ENCODE peak calls at places on chromosomes 2 and 18, in seven cellular contexts. One of them, this sample, is unnamed.

GRCh38 chr2:28564346-28564745 is 68.5 kb downstream of the PLB1 start:
- DNase-seq in stimulated activated CD8-positive, alpha-beta memory T cell treated with anti-CD3 and anti-CD28 coated beads, Interleukin-15, amount 100 ng/mL, for 24 hours: no peak
- DNase-seq in T-helper 9 cell: no peak
- DNase-seq in vagina: no peak
- DNase-seq in colonic mucosa: no peak
- DNase-seq in AG09309: no peak
- DNase-seq in amniotic stem cell: no peak
- DNase-seq in this sample: no peak

GRCh38 chr2:195830968-195831810 is 174.2 kb downstream of the SLC39A10 start:
- DNase-seq in T-helper 9 cell: no peak
- DNase-seq in stimulated activated CD8-positive, alpha-beta memory T cell treated with anti-CD3 and anti-CD28 coated beads, Interleukin-15, amount 100 ng/mL, for 24 hours: no peak
- DNase-seq in AG09309: no peak
- DNase-seq in colonic mucosa: no peak
- DNase-seq in vagina: no peak
- DNase-seq in amniotic stem cell: no peak
- DNase-seq in this sample: no peak

GRCh38 chr2:102313950-102314349 is 2.6 kb downstream of the IL1RL1 start:
- DNase-seq in T-helper 9 cell: no peak
- DNase-seq in vagina: no peak
- DNase-seq in stimulated activated CD8-positive, alpha-beta memory T cell treated with anti-CD3 and anti-CD28 coated beads, Interleukin-15, amount 100 ng/mL, for 24 hours: no peak
- DNase-seq in amniotic stem cell: no peak
- DNase-seq in AG09309: no peak
- DNase-seq in colonic mucosa: no peak
- DNase-seq in this sample: no peak

GRCh38 chr2:234764378-234764777 is 187.4 kb upstream of the SH3BP4 start:
- DNase-seq in T-helper 9 cell: no peak
- DNase-seq in stimulated activated CD8-positive, alpha-beta memory T cell treated with anti-CD3 and anti-CD28 coated beads, Interleukin-15, amount 100 ng/mL, for 24 hours: no peak
- DNase-seq in amniotic stem cell: no peak
- DNase-seq in vagina: no peak
- DNase-seq in AG09309: no peak
- DNase-seq in colonic mucosa: no peak
- DNase-seq in this sample: no peak

GRCh38 chr2:220641137-220641536 is 931.0 kb downstream of the EPHA4 start:
- DNase-seq in T-helper 9 cell: no peak
- DNase-seq in AG09309: no peak
- DNase-seq in stimulated activated CD8-positive, alpha-beta memory T cell treated with anti-CD3 and anti-CD28 coated beads, Interleukin-15, amount 100 ng/mL, for 24 hours: no peak
- DNase-seq in colonic mucosa: no peak
- DNase-seq in vagina: no peak
- DNase-seq in amniotic stem cell: no peak
- DNase-seq in this sample: no peak

GRCh38 chr2:241271641-241272297 is 43.7 kb downstream of the HDLBP start:
- DNase-seq in colonic mucosa: peak; percentile 90
- DNase-seq in AG09309: peak; percentile 46
- DNase-seq in amniotic stem cell: peak; percentile 78
- DNase-seq in T-helper 9 cell: peak; percentile 39
- DNase-seq in vagina: peak; percentile 92
- DNase-seq in stimulated activated CD8-positive, alpha-beta memory T cell treated with anti-CD3 and anti-CD28 coated beads, Interleukin-15, amount 100 ng/mL, for 24 hours: peak; percentile 22
- DNase-seq in this sample: peak; percentile 58

GRCh38 chr2:241818229-241818942 is 9.4 kb downstream of the NEU4 start:
- DNase-seq in T-helper 9 cell: no peak
- DNase-seq in amniotic stem cell: no peak
- DNase-seq in AG09309: no peak
- DNase-seq in colonic mucosa: no peak
- DNase-seq in stimulated activated CD8-positive, alpha-beta memory T cell treated with anti-CD3 and anti-CD28 coated beads, Interleukin-15, amount 100 ng/mL, for 24 hours: no peak
- DNase-seq in vagina: no peak
- DNase-seq in this sample: no peak

GRCh38 chr2:127635380-127636237 is 10.3 kb upstream of the GPR17 start:
- DNase-seq in vagina: no peak
- DNase-seq in T-helper 9 cell: no peak
- DNase-seq in amniotic stem cell: no peak
- DNase-seq in colonic mucosa: no peak
- DNase-seq in stimulated activated CD8-positive, alpha-beta memory T cell treated with anti-CD3 and anti-CD28 coated beads, Interleukin-15, amount 100 ng/mL, for 24 hours: no peak
- DNase-seq in AG09309: no peak
- DNase-seq in this sample: no peak

GRCh38 chr18:37019157-37019571 is 190.2 kb downstream of the KIAA1328 start:
- DNase-seq in colonic mucosa: no peak
- DNase-seq in amniotic stem cell: no peak
- DNase-seq in T-helper 9 cell: no peak
- DNase-seq in AG09309: no peak
- DNase-seq in vagina: no peak
- DNase-seq in stimulated activated CD8-positive, alpha-beta memory T cell treated with anti-CD3 and anti-CD28 coated beads, Interleukin-15, amount 100 ng/mL, for 24 hours: no peak
- DNase-seq in this sample: peak; percentile 3

GRCh38 chr18:58501497-58501896 is 127.4 kb downstream of the ALPK2 start:
- DNase-seq in stimulated activated CD8-positive, alpha-beta memory T cell treated with anti-CD3 and anti-CD28 coated beads, Interleukin-15, amount 100 ng/mL, for 24 hours: no peak
- DNase-seq in vagina: no peak
- DNase-seq in colonic mucosa: no peak
- DNase-seq in amniotic stem cell: no peak
- DNase-seq in T-helper 9 cell: no peak
- DNase-seq in AG09309: no peak
- DNase-seq in this sample: no peak

GRCh38 chr18:50429207-50429948 is 54.5 kb downstream of the SKA1 start:
- DNase-seq in stimulated activated CD8-positive, alpha-beta memory T cell treated with anti-CD3 and anti-CD28 coated beads, Interleukin-15, amount 100 ng/mL, for 24 hours: no peak
- DNase-seq in T-helper 9 cell: no peak
- DNase-seq in AG09309: no peak
- DNase-seq in colonic mucosa: no peak
- DNase-seq in amniotic stem cell: no peak
- DNase-seq in vagina: no peak
- DNase-seq in this sample: peak; percentile 34

GRCh38 chr2:237909801-237910475 is 50.5 kb downstream of the RAMP1 start:
- DNase-seq in AG09309: no peak
- DNase-seq in colonic mucosa: no peak
- DNase-seq in stimulated activated CD8-positive, alpha-beta memory T cell treated with anti-CD3 and anti-CD28 coated beads, Interleukin-15, amount 100 ng/mL, for 24 hours: no peak
- DNase-seq in amniotic stem cell: no peak
- DNase-seq in vagina: no peak
- DNase-seq in T-helper 9 cell: no peak
- DNase-seq in this sample: no peak

GRCh38 chr2:127179756-127180155 is 40.3 kb downstream of the CYP27C1 start:
- DNase-seq in AG09309: peak; percentile 13
- DNase-seq in colonic mucosa: no peak
- DNase-seq in vagina: peak; percentile 49
- DNase-seq in stimulated activated CD8-positive, alpha-beta memory T cell treated with anti-CD3 and anti-CD28 coated beads, Interleukin-15, amount 100 ng/mL, for 24 hours: no peak
- DNase-seq in amniotic stem cell: no peak
- DNase-seq in T-helper 9 cell: no peak
- DNase-seq in this sample: peak; percentile 11

GRCh38 chr18:31211047-31211446 is 48.4 kb upstream of the DSC1 start:
- DNase-seq in vagina: no peak
- DNase-seq in amniotic stem cell: no peak
- DNase-seq in colonic mucosa: no peak
- DNase-seq in AG09309: no peak
- DNase-seq in T-helper 9 cell: no peak
- DNase-seq in stimulated activated CD8-positive, alpha-beta memory T cell treated with anti-CD3 and anti-CD28 coated beads, Interleukin-15, amount 100 ng/mL, for 24 hours: no peak
- DNase-seq in this sample: no peak

GRCh38 chr2:156687715-156688114 is 251.5 kb downstream of the GPD2 start:
- DNase-seq in T-helper 9 cell: no peak
- DNase-seq in vagina: no peak
- DNase-seq in colonic mucosa: no peak
- DNase-seq in AG09309: no peak
- DNase-seq in stimulated activated CD8-positive, alpha-beta memory T cell treated with anti-CD3 and anti-CD28 coated beads, Interleukin-15, amount 100 ng/mL, for 24 hours: no peak
- DNase-seq in amniotic stem cell: no peak
- DNase-seq in this sample: peak; percentile 31

This sample was measured in AML-193.